ENCODE peak calls at places on chromosomes 7 and 10, in eight cellular contexts. E is thyroid gland; Z is neuronal stem cell; K is stimulated activated naive CD8-positive, alpha-beta T cell treated with anti-CD3 and anti-CD28 coated beads, Interleukin-15, Interleukin-2, amounts not matched to agents 100 U/mL and 50 U/mL, for 24 hours; T is COR-L47; I is HT-29; H is fibroblast of the conjunctiva; C is HCT116. F is an unnamed sample.

GRCh38 chr7:77157446-77157845 is 35.0 kb downstream of the CCDC146 start:
- DNase-seq in E (no peak), H (no peak), Z (no peak), C (no peak), T (no peak), K (peak; percentile 7), I (no peak), F (no peak)

GRCh38 chr10:96414303-96414702 is 55.5 kb upstream of the OPALIN start:
- DNase-seq in K (no peak), C (no peak), H (no peak), T (no peak), Z (no peak), E (no peak), I (no peak), F (no peak)

GRCh38 chr7:6430271-6430940 is 17.3 kb downstream of the DAGLB start:
- DNase-seq in K (no peak), I (no peak), Z (no peak), E (no peak), T (no peak), C (no peak), H (no peak), F (no peak)

GRCh38 chr10:49112098-49112497 is 3.2 kb downstream of the VSTM4 start:
- DNase-seq in T (no peak), Z (no peak), H (no peak), E (no peak), K (no peak), C (no peak), I (no peak), F (no peak)

GRCh38 chr7:77450054-77450453 is 33.9 kb upstream of the GSAP start:
- DNase-seq in C (no peak), K (no peak), H (no peak), T (no peak), Z (no peak), E (no peak), I (no peak), F (no peak)

GRCh38 chr7:47638679-47639306 is 56.9 kb upstream of the TNS3 start:
- DNase-seq in E (peak; percentile 94), C (no peak), Z (no peak), K (no peak), H (peak; percentile 34), T (no peak), I (no peak), F (no peak)

GRCh38 chr10:58621379-58622077 is 108.9 kb downstream of the BICC1 start:
- DNase-seq in T (no peak), H (no peak), C (no peak), K (no peak), Z (no peak), E (no peak), I (no peak), F (no peak)

GRCh38 chr10:52308251-52309031 is 5.6 kb upstream of the DKK1 start:
- DNase-seq in Z (peak; percentile 75), K (peak; percentile 37), E (peak; percentile 51), C (no peak), T (peak; percentile 12), H (peak; percentile 78), I (peak; percentile 48), F (peak; percentile 47)

GRCh38 chr7:21939136-21939857 is 6.4 kb downstream of the CDCA7L start:
- DNase-seq in K (peak; percentile 65), E (peak; percentile 37), T (no peak), H (no peak), C (no peak), I (no peak), Z (no peak), F (no peak)

GRCh38 chr10:129057856-129058663 is 409.0 kb upstream of the MGMT start:
- DNase-seq in I (no peak), K (peak; percentile 34), T (no peak), E (no peak), Z (no peak), H (no peak), C (no peak), F (no peak)

GRCh38 chr10:45220985-45221384 is 94.4 kb downstream of the OR13A1 start:
- DNase-seq in Z (no peak), H (no peak), I (no peak), T (no peak), K (no peak), E (no peak), C (no peak), F (no peak)

GRCh38 chr7:93636276-93636675 is 61.8 kb upstream of the CALCR start:
- DNase-seq in E (no peak), T (no peak), I (no peak), H (no peak), Z (no peak), C (no peak), K (no peak), F (no peak)

GRCh38 chr7:150871601-150872000 is 19.3 kb downstream of the AOC1 start:
- DNase-seq in Z (no peak), T (no peak), K (no peak), H (no peak), C (no peak), I (no peak), E (no peak), F (no peak)

GRCh38 chr10:100866575-100867098 is 46.1 kb upstream of the SLF2 start:
- DNase-seq in E (no peak), C (no peak), T (no peak), H (no peak), K (no peak), Z (no peak), I (no peak), F (no peak)

GRCh38 chr10:51653025-51653424 is 46.4 kb downstream of the CSTF2T start:
- DNase-seq in K (no peak), C (no peak), Z (no peak), I (no peak), H (peak; percentile 9), E (no peak), T (no peak), F (no peak)

GRCh38 chr10:103763374-103764202 is 91.8 kb downstream of the SH3PXD2A start:
- DNase-seq in K (peak; percentile 24), E (no peak), Z (no peak), I (no peak), C (no peak), T (no peak), H (no peak), F (no peak)

GRCh38 chr7:120064565-120064964 is 208.4 kb upstream of the KCND2 start:
- DNase-seq in E (no peak), I (no peak), Z (no peak), K (no peak), H (peak; percentile 29), T (no peak), C (no peak), F (no peak)

GRCh38 chr10:124864421-124865193 is 63.0 kb downstream of the ABRAXAS2 start:
- DNase-seq in T (no peak), Z (no peak), C (peak; percentile 61), E (peak; percentile 84), I (peak; percentile 83), H (no peak), K (no peak), F (no peak)